ENCODE peak calls at places on chromosomes 3 and 15, in eight cellular contexts. L, Q, F, M, I, O, R and Z are unnamed samples.

GRCh38 chr3:6516694-6517093 is 344.2 kb upstream of the GRM7 start:
- DNase-seq in L (no peak), Q (no peak), F (no peak), M (no peak), I (peak), O (no peak), R (no peak), Z (no peak)

GRCh38 chr3:16102905-16103364 is 71.5 kb upstream of the GALNT15 start:
- DNase-seq in L (no peak), Q (no peak), F (peak), M (no peak), I (no peak), O (no peak), R (no peak), Z (no peak)

GRCh38 chr15:28107111-28107893 is 8.2 kb upstream of the OCA2 start:
- DNase-seq in L (no peak), Q (no peak), F (no peak), M (peak), I (no peak), O (no peak), R (no peak), Z (no peak)

GRCh38 chr3:63656791-63657190 is 4.3 kb downstream of the SNTN start:
- DNase-seq in L (no peak), Q (no peak), F (no peak), M (no peak), I (no peak), O (no peak), R (no peak), Z (no peak)

GRCh38 chr3:68467465-68467864 is 464.9 kb downstream of the TAFA4 start:
- DNase-seq in L (no peak), Q (no peak), F (no peak), M (no peak), I (no peak), O (no peak), R (no peak), Z (no peak)

GRCh38 chr3:141049681-141050080 is 1.5 kb upstream of the SPSB4 start:
- DNase-seq in L (no peak), Q (no peak), F (no peak), M (peak), I (no peak), O (no peak), R (no peak), Z (no peak)

GRCh38 chr15:72420580-72420979 is 22.5 kb downstream of the TMEM202 start:
- DNase-seq in L (no peak), Q (no peak), F (no peak), M (no peak), I (no peak), O (no peak), R (no peak), Z (no peak)

GRCh38 chr3:156770699-156771414 is 55.3 kb upstream of the LEKR1 start:
- DNase-seq in L (no peak), Q (no peak), F (no peak), M (no peak), I (no peak), O (no peak), R (no peak), Z (no peak)

GRCh38 chr3:139037478-139037877 is 7.2 kb downstream of the PRR23C start:
- DNase-seq in L (no peak), Q (no peak), F (no peak), M (no peak), I (no peak), O (no peak), R (no peak), Z (no peak)

GRCh38 chr3:127597020-127597771 is 1.0 kb upstream of the MCM2 start:
- DNase-seq in L (no peak), Q (no peak), F (no peak), M (no peak), I (peak), O (no peak), R (no peak), Z (no peak)

GRCh38 chr3:107103786-107104185 is 273.5 kb upstream of the CCDC54 start:
- DNase-seq in L (no peak), Q (no peak), F (no peak), M (no peak), I (no peak), O (no peak), R (no peak), Z (no peak)

GRCh38 chr3:53238051-53238850 is 17.6 kb downstream of the TKT start:
- DNase-seq in L (no peak), Q (no peak), F (peak), M (no peak), I (no peak), O (peak), R (no peak), Z (no peak)

GRCh38 chr3:8147726-8148125 is 353.9 kb upstream of the LMCD1 start:
- DNase-seq in L (no peak), Q (no peak), F (no peak), M (no peak), I (no peak), O (no peak), R (no peak), Z (no peak)

GRCh38 chr3:107222927-107223326 is 154.3 kb upstream of the CCDC54 start:
- DNase-seq in L (no peak), Q (no peak), F (no peak), M (no peak), I (no peak), O (no peak), R (no peak), Z (no peak)

GRCh38 chr15:57458255-57458850 is 82.0 kb downstream of the CGNL1 start:
- DNase-seq in L (no peak), Q (no peak), F (no peak), M (no peak), I (no peak), O (no peak), R (no peak), Z (no peak)

GRCh38 chr15:25182736-25183445 is 228.1 kb downstream of the SNRPN start:
- DNase-seq in L (no peak), Q (no peak), F (no peak), M (no peak), I (no peak), O (no peak), R (no peak), Z (no peak)

GRCh38 chr3:18989237-18989812 is 159.0 kb upstream of the KCNH8 start:
- DNase-seq in L (no peak), Q (no peak), F (no peak), M (no peak), I (no peak), O (no peak), R (no peak), Z (no peak)

GRCh38 chr3:33732394-33732793 is 14.3 kb upstream of the CLASP2 start:
- DNase-seq in L (no peak), Q (no peak), F (peak), M (no peak), I (no peak), O (no peak), R (no peak), Z (no peak)

GRCh38 chr15:65939901-65940617 is 70.8 kb downstream of the RAB11A start:
- DNase-seq in L (peak), Q (no peak), F (peak), M (no peak), I (no peak), O (peak), R (no peak), Z (no peak)